ENCODE peak calls at places on chromosome 21, in five cellular contexts. O is neuronal stem cell, D is trophoblast cell, E is mesenchymal stem cell, T is H1. Z is an unnamed sample.

GRCh38 chr21:23887709-23888303 is 1719.5 kb downstream of the MRPL39 start:
- DNase-seq in D (no peak), O (no peak), T (no peak), E (no peak), Z (no peak)

GRCh38 chr21:31484219-31484618 is 140.2 kb upstream of the TIAM1 start:
- DNase-seq in O (no peak), T (peak; percentile 38), D (peak; percentile 69), E (no peak), Z (no peak)

GRCh38 chr21:39114871-39115658 is 68.2 kb downstream of the PSMG1 start:
- DNase-seq in D (no peak), T (no peak), O (no peak), E (peak; percentile 70), Z (no peak)

GRCh38 chr21:36188081-36188681 is 31.6 kb downstream of the DOP1B start:
- DNase-seq in O (no peak), E (no peak), D (no peak), T (no peak), Z (no peak)

GRCh38 chr21:46515109-46515508 is 56.4 kb downstream of the DIP2A start:
- DNase-seq in D (no peak), T (no peak), O (no peak), E (no peak), Z (no peak)

GRCh38 chr21:21146587-21147373 is 148.6 kb downstream of the NCAM2 start:
- DNase-seq in E (no peak), O (no peak), D (peak; percentile 69), T (no peak), Z (no peak)

GRCh38 chr21:46397211-46397905 is 61.3 kb upstream of the DIP2A start:
- DNase-seq in E (no peak), D (no peak), T (no peak), O (no peak), Z (no peak)

GRCh38 chr21:41709166-41709565 is 57.7 kb downstream of the RIPK4 start:
- DNase-seq in E (no peak), T (no peak), D (no peak), O (no peak), Z (no peak)

GRCh38 chr21:32844653-32845443 is 73.3 kb upstream of the PAXBP1 start:
- DNase-seq in E (peak; percentile 14), D (peak; percentile 82), T (no peak), O (no peak), Z (no peak)

GRCh38 chr21:42513151-42513984 is at the start of gene SLC37A1:
- DNase-seq in E (no peak), D (no peak), T (no peak), O (no peak), Z (peak; percentile 65)

GRCh38 chr21:43761886-43762285 is 14.2 kb downstream of the CSTB start:
- DNase-seq in E (no peak), O (no peak), T (no peak), D (no peak), Z (no peak)

GRCh38 chr21:39660191-39660590 is 47.5 kb downstream of the B3GALT5 start:
- DNase-seq in O (no peak), E (peak; percentile 82), D (no peak), T (no peak), Z (no peak)

GRCh38 chr21:15241997-15242767 is 177.4 kb upstream of the NRIP1 start:
- DNase-seq in O (no peak), D (no peak), T (peak; percentile 56), E (no peak), Z (peak; percentile 57)
- H2BK12ac ChIP-seq in O (no peak overlapping the region), D (no peak overlapping the region), T (no peak overlapping the region), E (no peak overlapping the region), Z (no peak overlapping the region)

GRCh38 chr21:37380349-37381323 is 14.1 kb downstream of the DYRK1A start:
- DNase-seq in O (no peak), D (no peak), E (no peak), T (no peak), Z (peak; percentile 49)

GRCh38 chr21:37375866-37376574 is 9.4 kb downstream of the DYRK1A start:
- DNase-seq in D (no peak), O (no peak), T (no peak), E (no peak), Z (no peak)

GRCh38 chr21:37381883-37382585 is 15.5 kb downstream of the DYRK1A start:
- DNase-seq in O (no peak), T (no peak), E (no peak), D (no peak), Z (no peak)

GRCh38 chr21:37383066-37383465 is 16.5 kb downstream of the DYRK1A start:
- DNase-seq in T (no peak), D (no peak), O (no peak), E (no peak), Z (no peak)

DNA sequence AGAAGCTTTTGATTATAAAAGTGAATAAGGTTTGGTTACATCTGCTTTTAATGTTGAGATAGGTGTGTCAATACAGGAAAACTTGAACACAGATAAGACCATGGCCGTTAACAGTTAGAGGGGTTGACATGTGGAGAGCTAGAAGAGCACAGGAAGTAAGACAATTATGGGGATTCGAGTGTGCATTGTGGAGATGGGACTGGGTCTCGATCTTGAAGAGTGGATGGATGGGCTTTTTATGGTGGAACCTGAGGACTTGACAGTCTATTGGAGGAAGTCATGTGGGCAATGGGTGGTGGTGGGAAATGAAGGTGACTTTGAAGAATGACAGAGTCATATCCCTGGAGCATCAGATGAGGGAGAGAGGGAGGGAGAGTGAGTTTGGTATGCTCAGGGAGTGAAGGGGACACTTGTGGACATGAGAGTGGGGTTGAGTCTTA is 12.1 kb downstream of the DYRK1A start:
- DNase-seq in O (no peak), T (no peak), D (no peak), E (no peak), Z (no peak)
- H4K91ac ChIP-seq in O (no peak overlapping the region), T (no peak overlapping the region), D (no peak overlapping the region), E (no peak overlapping the region), Z (no peak overlapping the region)

GRCh38 chr21:33998809-33999208 is 74.6 kb upstream of the MRPS6 start:
- DNase-seq in O (no peak), D (no peak), E (no peak), T (no peak), Z (no peak)
- H2BK12ac ChIP-seq in O (no peak overlapping the region), D (no peak overlapping the region), E (no peak overlapping the region), T (no peak overlapping the region), Z (no peak overlapping the region)

DNA sequence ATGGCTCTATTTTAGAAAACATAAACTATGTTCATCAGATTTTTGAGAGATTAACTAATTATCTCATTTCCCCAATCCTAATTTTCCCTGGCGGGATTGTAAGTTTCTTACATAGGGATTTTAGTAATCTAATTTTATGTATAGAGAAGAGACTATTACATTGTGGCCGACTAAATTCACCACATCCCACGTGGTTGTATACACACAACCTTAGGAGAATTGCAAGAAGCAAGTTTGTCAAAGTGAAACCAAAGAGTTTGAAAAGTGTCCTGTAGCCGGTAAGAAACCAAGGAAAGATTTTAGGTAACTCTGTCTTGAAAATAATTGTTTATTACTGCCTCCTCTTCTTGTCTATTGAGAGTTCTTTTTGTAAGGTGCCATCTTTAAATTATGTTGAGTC is 550.6 kb downstream of the LTN1 start:
- DNase-seq in E (no peak), T (no peak), D (no peak), O (no peak), Z (no peak)
- H4K91ac ChIP-seq in E (no peak overlapping the region), T (no peak overlapping the region), D (no peak overlapping the region), O (no peak overlapping the region), Z (no peak overlapping the region)

DNA sequence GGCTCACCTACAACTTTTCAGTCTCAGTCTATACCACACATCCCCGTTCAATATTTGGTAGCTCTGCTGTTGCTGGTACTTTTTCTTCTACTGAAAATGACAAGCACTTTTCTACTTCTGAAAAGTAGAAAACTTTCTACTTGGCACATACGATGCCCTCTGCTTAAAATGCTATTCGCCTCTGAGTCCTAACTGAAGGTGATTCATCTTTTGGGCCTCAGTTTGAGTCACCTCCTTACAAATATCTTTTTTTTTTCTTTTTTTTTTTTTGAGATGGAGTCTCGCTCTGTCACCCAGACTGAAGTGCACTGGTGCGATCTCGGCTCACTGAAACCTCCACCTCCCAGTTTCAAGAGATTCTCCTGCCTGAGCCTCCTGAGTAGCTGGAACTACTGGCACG is 136.0 kb upstream of the CYYR1 start:
- DNase-seq in D (peak; percentile 40), O (no peak), T (no peak), E (no peak), Z (no peak)
- H2BK12ac ChIP-seq in D (no peak overlapping the region), O (no peak overlapping the region), T (no peak overlapping the region), E (no peak overlapping the region), Z (no peak overlapping the region)